ENCODE peak calls at places on chromosome 13, in ten cellular contexts. C is AG04450; P is esophagus muscularis mucosa; I is GM06990; S is PC-3; Z is AG10803; N is uterus; V is RWPE1; L is CD8-positive, alpha-beta T cell; O is OCI-LY7. Y is an unnamed sample.

GRCh38 chr13:60629158-60629557 is 232.1 kb downstream of the TDRD3 start:
- DNase-seq in C (no peak), P (peak; percentile 37), I (no peak), S (no peak), Z (no peak), N (no peak), V (no peak), L (no peak), O (no peak), Y (no peak)

GRCh38 chr13:100674363-100674847 is at the start of gene TMTC4:
- DNase-seq in C (no peak), P (no peak), I (no peak), S (no peak), Z (no peak), N (no peak), V (no peak), L (no peak), O (no peak), Y (no peak)

GRCh38 chr13:71610876-71611275 is 256.1 kb downstream of the DACH1 start:
- DNase-seq in C (no peak), P (no peak), I (no peak), S (no peak), Z (no peak), N (no peak), V (no peak), L (no peak), O (no peak), Y (no peak)

GRCh38 chr13:97849305-97849704 is 104.2 kb upstream of the IPO5 start:
- DNase-seq in C (peak; percentile 3), P (peak; percentile 60), I (no peak), S (peak; percentile 75), Z (peak; percentile 17), N (no peak), V (peak; percentile 18), L (no peak), O (peak; percentile 24), Y (no peak)

GRCh38 chr13:22428188-22428828 is 752.5 kb upstream of the SGCG start:
- DNase-seq in C (no peak), P (no peak), I (no peak), S (no peak), Z (no peak), N (peak; percentile 16), V (no peak), L (no peak), O (no peak), Y (no peak)

GRCh38 chr13:114155923-114156883 is 22.9 kb upstream of the CFAP97D2 start:
- DNase-seq in C (no peak), P (no peak), I (no peak), S (no peak), Z (no peak), N (no peak), V (no peak), L (no peak), O (no peak), Y (no peak)

GRCh38 chr13:38905861-38906260 is 84.8 kb downstream of the STOML3 start:
- DNase-seq in C (no peak), P (no peak), I (no peak), S (peak; percentile 17), Z (no peak), N (no peak), V (peak; percentile 44), L (no peak), O (no peak), Y (no peak)

GRCh38 chr13:107992542-107992941 is 222.8 kb downstream of the LIG4 start:
- DNase-seq in C (no peak), P (no peak), I (no peak), S (peak; percentile 44), Z (no peak), N (no peak), V (no peak), L (no peak), O (no peak), Y (no peak)

GRCh38 chr13:47291116-47291656 is 394.3 kb upstream of the HTR2A start:
- DNase-seq in C (no peak), P (no peak), I (no peak), S (peak; percentile 5), Z (no peak), N (no peak), V (no peak), L (no peak), O (no peak), Y (no peak)

GRCh38 chr13:60590775-60591174 is 193.8 kb downstream of the TDRD3 start:
- DNase-seq in C (no peak), P (no peak), I (no peak), S (no peak), Z (peak; percentile 60), N (no peak), V (no peak), L (no peak), O (no peak), Y (no peak)

GRCh38 chr13:78586706-78587105 is 16.6 kb downstream of the POU4F1 start:
- DNase-seq in C (no peak), P (no peak), I (no peak), S (no peak), Z (no peak), N (no peak), V (no peak), L (no peak), O (no peak), Y (no peak)

GRCh38 chr13:75760182-75760981 is 124.3 kb downstream of the LMO7 start:
- DNase-seq in C (no peak), P (no peak), I (no peak), S (peak; percentile 76), Z (no peak), N (no peak), V (peak; percentile 68), L (no peak), O (no peak), Y (no peak)
- TF ChIP-seq CTCF in C (peak; percentile 31), P (peak; percentile 18), I (no peak), S (peak; percentile 33), Z (peak; percentile 7), N (no peak), V (no peak), L (peak; percentile 17), O (no peak), Y (no peak)

GRCh38 chr13:99033814-99034213 is 56.0 kb upstream of the DOCK9 start:
- DNase-seq in C (no peak), P (no peak), I (no peak), S (peak; percentile 48), Z (peak; percentile 36), N (no peak), V (peak; percentile 41), L (no peak), O (peak; percentile 37), Y (no peak)
- TF ChIP-seq CTCF in C (peak; percentile 56), P (peak; percentile 72), I (peak; percentile 42), S (peak; percentile 69), Z (peak; percentile 73), N (peak; percentile 29), V (peak; percentile 62), L (peak; percentile 64), O (peak; percentile 69), Y (peak; percentile 60)

DNA sequence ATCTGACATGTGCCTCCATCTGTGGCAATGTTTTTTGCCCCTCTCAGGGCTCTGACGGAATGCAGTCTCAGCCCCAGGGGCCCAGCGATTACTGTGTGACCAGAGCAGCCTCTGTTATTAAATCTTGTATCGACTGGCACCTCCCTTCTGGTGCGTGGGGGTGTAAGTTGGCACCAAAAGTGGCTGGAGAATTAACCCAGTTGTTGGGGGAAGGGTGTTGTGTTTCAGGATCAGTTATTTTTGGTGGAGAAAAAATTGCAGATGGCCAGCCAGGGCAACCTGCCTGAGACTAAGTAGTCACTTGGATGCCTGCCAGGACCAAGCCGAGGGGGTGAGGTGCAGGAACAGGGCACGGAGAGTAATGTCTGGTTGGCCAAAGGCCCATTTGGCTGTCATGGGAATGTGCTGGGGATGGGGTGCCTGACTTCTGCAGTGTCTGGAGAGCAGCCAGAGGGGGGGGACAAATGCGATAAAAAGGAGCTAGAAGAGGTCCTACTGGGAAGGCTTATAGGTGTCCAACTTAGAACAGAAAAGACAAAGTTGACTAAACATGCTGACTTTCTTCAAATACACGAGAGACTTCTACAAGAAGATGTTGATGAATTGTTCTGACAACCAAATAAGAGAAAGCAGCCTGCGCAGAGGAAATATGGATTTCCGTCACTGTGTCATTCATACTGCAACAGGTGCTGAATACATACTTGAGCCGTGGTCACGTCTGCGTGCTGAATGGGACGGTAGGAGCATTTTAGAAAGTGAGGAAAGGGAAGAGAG is 69.8 kb downstream of the SIAH3 start:
- DNase-seq in C (no peak), P (no peak), I (no peak), S (peak; percentile 2), Z (no peak), N (peak; percentile 16), V (peak; percentile 64), L (no peak), O (no peak), Y (no peak)
- TF ChIP-seq CTCF in C (no peak), P (no peak), I (no peak), S (no peak), Z (no peak), N (no peak), V (no peak), L (no peak), O (no peak), Y (no peak)

GRCh38 chr13:33876716-33877394 is 58.9 kb downstream of the RFC3 start:
- DNase-seq in C (no peak), P (no peak), I (no peak), S (no peak), Z (no peak), N (no peak), V (no peak), L (no peak), O (no peak), Y (no peak)

GRCh38 chr13:33872005-33872351 is 54.0 kb downstream of the RFC3 start:
- DNase-seq in C (no peak), P (no peak), I (no peak), S (no peak), Z (no peak), N (no peak), V (no peak), L (no peak), O (no peak), Y (no peak)

GRCh38 chr13:33873251-33873908 is 55.4 kb downstream of the RFC3 start:
- DNase-seq in C (no peak), P (no peak), I (no peak), S (no peak), Z (no peak), N (no peak), V (no peak), L (no peak), O (no peak), Y (no peak)

GRCh38 chr13:33875658-33876401 is 57.9 kb downstream of the RFC3 start:
- DNase-seq in C (no peak), P (no peak), I (no peak), S (no peak), Z (no peak), N (no peak), V (no peak), L (no peak), O (no peak), Y (no peak)

GRCh38 chr13:33874871-33875270 is 56.9 kb downstream of the RFC3 start:
- DNase-seq in C (no peak), P (no peak), I (no peak), S (peak; percentile 4), Z (no peak), N (no peak), V (no peak), L (no peak), O (no peak), Y (no peak)
- TF ChIP-seq CTCF in C (peak; percentile 6), P (no peak), I (no peak), S (peak; percentile 45), Z (peak; percentile 26), N (no peak), V (no peak), L (no peak), O (peak; percentile 26), Y (peak; percentile 2)

GRCh38 chr13:81639984-81640582 is 1299.2 kb upstream of the SPRY2 start:
- DNase-seq in C (no peak), P (no peak), I (no peak), S (peak; percentile 56), Z (no peak), N (no peak), V (no peak), L (no peak), O (peak; percentile 1), Y (no peak)
- TF ChIP-seq CTCF in C (no peak), P (no peak), I (no peak), S (peak; percentile 73), Z (no peak), N (no peak), V (no peak), L (no peak), O (peak; percentile 71), Y (no peak)